ENCODE peak calls at places on chromosome 14, in five cellular contexts. H is psoas muscle; E is activated T-cell treated with anti-CD3 and anti-CD28 coated beads, Interleukin-2, amount 50 U/mL, for 48 hours; F is CD4-positive, alpha-beta memory T cell; Q is adipocyte. D is an unnamed sample.

GRCh38 chr14:49897965-49898364 is 5.1 kb downstream of the ARF6 start:
- DNase-seq in Q (no peak), F (no peak), E (no peak), H (no peak), D (no peak)

GRCh38 chr14:71532349-71532748 is 399.9 kb upstream of the RGS6 start:
- DNase-seq in Q (peak; percentile 65), F (no peak), H (no peak), E (no peak), D (no peak)

GRCh38 chr14:66359500-66359899 is 126.7 kb upstream of the CCDC196 start:
- DNase-seq in E (no peak), F (no peak), H (no peak), Q (peak; percentile 83), D (peak; percentile 82)

GRCh38 chr14:31205681-31206535 is 1.7 kb downstream of the HECTD1 start:
- DNase-seq in H (no peak), F (no peak), Q (peak; percentile 84), E (no peak), D (peak; percentile 72)

GRCh38 chr14:102606296-102606695 is 13.8 kb downstream of the RCOR1 start:
- DNase-seq in E (no peak), F (no peak), Q (no peak), H (no peak), D (no peak)

GRCh38 chr14:34120185-34120977 is 169.5 kb upstream of the EGLN3 start:
- DNase-seq in H (no peak), Q (no peak), E (peak; percentile 22), F (no peak), D (no peak)

GRCh38 chr14:25696176-25696575 is 646.2 kb upstream of the STXBP6 start:
- DNase-seq in F (no peak), Q (no peak), E (no peak), H (no peak), D (no peak)

GRCh38 chr14:69059658-69060648 is 80.9 kb upstream of the ACTN1 start:
- DNase-seq in Q (peak; percentile 93), F (no peak), H (peak; percentile 24), E (no peak), D (peak; percentile 96)

GRCh38 chr14:65255583-65256443 is 153.5 kb upstream of the MAX start:
- DNase-seq in F (no peak), Q (no peak), H (no peak), E (no peak), D (peak; percentile 38)